ENCODE peak calls at places on chromosomes 12 and 14, in five cellular contexts. D is transverse colon, Y is A549, F is NT2/D1, H is HCT116. L is an unnamed sample.
A peak's percentile ranks its signal among the peaks of the same experiment; 100 is the strongest.

GRCh38 chr14:98015921-98016320 is 1218.7 kb downstream of the VRK1 start:
- DNase-seq in Y (no peak), H (no peak), D (no peak), F (no peak), L (no peak)

GRCh38 chr14:55733609-55734008 is 153.6 kb downstream of the KTN1 start:
- DNase-seq in F (no peak), Y (no peak), H (no peak), D (no peak), L (no peak)

GRCh38 chr14:30808576-30808975 is 65.8 kb upstream of the COCH start:
- DNase-seq in H (no peak), D (no peak), F (no peak), Y (no peak), L (no peak)

GRCh38 chr12:110796952-110797351 is 49.8 kb upstream of the CCDC63 start:
- DNase-seq in Y (no peak), F (no peak), H (peak; percentile 40), D (no peak), L (no peak)

GRCh38 chr12:47856094-47856493 is 36.4 kb upstream of the HDAC7 start:
- DNase-seq in D (no peak), Y (no peak), H (no peak), F (no peak), L (no peak)

GRCh38 chr12:115852054-115852453 is 425.4 kb downstream of the MED13L start:
- DNase-seq in F (no peak), D (no peak), Y (no peak), H (no peak), L (no peak)

GRCh38 chr12:99804715-99805114 is 157.2 kb downstream of the GARIN6 start:
- DNase-seq in D (no peak), H (no peak), Y (no peak), F (no peak), L (no peak)

GRCh38 chr14:55805250-55805649 is 225.2 kb downstream of the KTN1 start:
- DNase-seq in F (no peak), Y (no peak), D (no peak), H (no peak), L (no peak)

GRCh38 chr14:76922599-76922998 is 96.4 kb downstream of the LRRC74A start:
- DNase-seq in Y (no peak), H (no peak), D (no peak), F (no peak), L (no peak)

GRCh38 chr14:92577321-92577742 is 63.8 kb downstream of the RIN3 start:
- DNase-seq in F (no peak), H (no peak), D (no peak), Y (no peak), L (no peak)

GRCh38 chr12:98224584-98225221 is 290.7 kb upstream of the TMPO start:
- DNase-seq in D (no peak), F (no peak), H (no peak), Y (no peak), L (no peak)

GRCh38 chr14:42687421-42687820 is 1080.7 kb downstream of the LRFN5 start:
- DNase-seq in D (no peak), Y (no peak), H (no peak), F (peak; percentile 43), L (no peak)

GRCh38 chr14:24535737-24536136 is 27.7 kb upstream of the CMA1 start:
- DNase-seq in F (no peak), Y (no peak), D (no peak), H (no peak), L (no peak)

DNA sequence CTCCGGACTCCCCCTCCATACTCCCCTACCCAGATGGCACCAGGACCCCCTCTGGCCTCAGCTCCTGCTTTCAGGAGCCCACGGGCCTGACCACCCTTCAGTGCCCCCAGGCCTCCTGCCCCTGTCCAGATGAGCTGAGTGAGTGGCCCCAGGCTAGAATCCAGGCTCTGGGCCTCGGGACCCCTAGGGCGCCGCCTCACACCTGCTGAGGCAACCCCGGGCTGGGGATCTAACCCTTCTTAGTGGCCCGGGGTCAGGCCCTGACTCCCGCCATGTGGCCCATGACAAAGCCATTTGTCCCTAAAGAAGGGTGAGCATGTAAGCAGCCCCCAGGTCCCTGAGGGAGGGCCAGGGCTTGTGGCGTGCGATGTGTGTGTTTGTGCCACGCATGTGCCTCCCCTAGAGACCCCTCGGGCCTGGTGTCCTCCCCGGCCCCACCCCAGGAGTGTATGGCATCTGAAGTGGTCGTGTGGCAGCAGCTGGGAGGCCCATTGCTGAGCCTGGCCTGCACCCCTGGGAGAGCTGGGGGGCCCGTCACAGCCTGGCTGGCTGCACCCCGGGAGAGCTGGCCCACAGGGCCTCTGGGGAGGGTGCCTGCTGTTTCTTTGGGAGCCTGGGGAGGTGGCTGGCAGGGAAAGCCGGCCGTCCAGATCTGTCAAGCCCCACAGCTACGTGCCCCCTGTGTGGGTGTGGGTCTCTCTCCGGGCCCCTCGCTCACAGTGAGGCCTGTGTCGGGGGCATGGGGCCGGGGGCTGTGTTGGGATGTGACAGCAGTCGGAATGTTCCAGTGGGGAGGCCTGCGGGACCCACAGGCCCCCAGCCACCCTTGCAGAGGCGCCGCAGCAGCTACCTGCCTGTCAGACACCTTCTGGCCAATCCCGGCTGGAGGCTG is 7.8 kb downstream of the FBRSL1 start:
- DNase-seq in Y (no peak), H (no peak), F (no peak), D (no peak), L (no peak)
- H3K4me1 ChIP-seq in Y (peaks cover 19% of the 10 kb centered on the region), H (peaks cover 10% of the 10 kb centered on the region), F (peaks cover 52% of the 10 kb centered on the region), D (peaks cover 57% of the 10 kb centered on the region), L (peaks cover 69% of the 10 kb centered on the region)

GRCh38 chr12:66051361-66051760 is 79.2 kb downstream of the LLPH start:
- DNase-seq in F (no peak), H (no peak), D (no peak), Y (no peak), L (no peak)
- H3K4me1 ChIP-seq in F (no peaks in the 10 kb centered on the region), H (no peaks in the 10 kb centered on the region), D (peaks cover 5% of the 10 kb centered on the region), Y (peaks cover 25% of the 10 kb centered on the region), L (no peaks in the 10 kb centered on the region)

GRCh38 chr12:53234236-53234635 is 2.2 kb upstream of the RARG start:
- DNase-seq in F (no peak), D (peak; percentile 43), H (no peak), Y (no peak), L (no peak)
- H3K4me1 ChIP-seq in F (peaks cover 36% of the 10 kb centered on the region), D (peaks cover 41% of the 10 kb centered on the region), H (peaks cover 49% of the 10 kb centered on the region), Y (peaks cover 36% of the 10 kb centered on the region), L (peaks cover 63% of the 10 kb centered on the region)

DNA sequence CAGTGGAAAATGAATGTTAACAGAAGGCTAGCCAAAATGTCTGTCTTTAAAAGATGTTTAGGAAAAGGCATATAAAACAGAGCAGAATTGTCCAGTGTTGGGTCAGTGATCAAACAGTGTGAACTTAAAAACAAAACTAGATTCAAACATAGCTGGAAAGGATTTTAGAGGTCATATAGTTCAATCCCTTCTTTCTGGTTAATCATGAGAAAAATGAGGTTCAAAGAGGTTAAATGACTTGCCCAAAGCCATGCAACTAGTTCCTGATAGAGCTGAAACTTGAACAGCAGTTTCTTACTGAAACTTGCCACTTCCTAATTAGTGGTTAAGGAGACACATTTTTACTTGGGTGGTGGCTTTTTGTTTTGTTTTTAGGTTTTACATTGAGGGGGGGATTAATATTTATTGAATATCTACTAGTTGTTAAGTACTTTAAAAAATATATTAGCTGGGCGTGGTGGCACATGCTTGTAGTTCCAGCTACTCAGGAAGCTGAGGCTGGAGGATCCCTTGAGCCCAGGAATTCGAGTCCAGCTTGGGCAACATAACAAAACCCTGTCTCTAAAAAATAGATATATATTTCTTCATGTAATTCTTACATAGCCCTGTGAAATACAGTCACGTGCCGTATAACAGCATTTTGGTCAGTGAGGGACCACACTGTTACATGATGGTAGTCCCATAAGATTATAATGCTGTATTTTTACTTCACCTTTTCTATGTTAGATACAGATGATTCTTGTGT is 20.4 kb downstream of the ACVR1B start:
- DNase-seq in H (no peak), D (no peak), F (no peak), Y (no peak), L (no peak)
- H3K4me1 ChIP-seq in H (peaks cover 12% of the 10 kb centered on the region), D (peaks cover 57% of the 10 kb centered on the region), F (peaks cover 5% of the 10 kb centered on the region), Y (peaks cover 56% of the 10 kb centered on the region), L (peaks cover 62% of the 10 kb centered on the region)

GRCh38 chr12:125403145-125403789 is 338.0 kb downstream of the AACS start:
- DNase-seq in D (no peak), Y (no peak), F (peak; percentile 87), H (peak; percentile 44), L (no peak)
- H3K4me1 ChIP-seq in D (no peaks in the 10 kb centered on the region), Y (no peaks in the 10 kb centered on the region), F (peaks cover 2% of the 10 kb centered on the region), H (no peaks in the 10 kb centered on the region), L (no peaks in the 10 kb centered on the region)

GRCh38 chr12:46388427-46388992 is 15.9 kb upstream of the SLC38A2 start:
- DNase-seq in Y (no peak), H (no peak), D (no peak), F (no peak), L (no peak)

GRCh38 chr12:46389130-46389616 is 16.6 kb upstream of the SLC38A2 start:
- DNase-seq in Y (no peak), F (no peak), D (no peak), H (no peak), L (no peak)

GRCh38 chr12:46390881-46391280 is 18.3 kb upstream of the SLC38A2 start:
- DNase-seq in D (no peak), Y (no peak), F (no peak), H (no peak), L (no peak)

GRCh38 chr12:46390304-46390703 is 17.7 kb upstream of the SLC38A2 start:
- DNase-seq in Y (no peak), H (no peak), D (no peak), F (no peak), L (no peak)

GRCh38 chr12:46391630-46392029 is 19.1 kb upstream of the SLC38A2 start:
- DNase-seq in F (no peak), Y (no peak), H (no peak), D (no peak), L (no peak)
- H3K4me1 ChIP-seq in F (no peaks in the 10 kb centered on the region), Y (peaks cover 52% of the 10 kb centered on the region), H (peaks cover 36% of the 10 kb centered on the region), D (peaks cover 49% of the 10 kb centered on the region), L (peaks cover 11% of the 10 kb centered on the region)

DNA sequence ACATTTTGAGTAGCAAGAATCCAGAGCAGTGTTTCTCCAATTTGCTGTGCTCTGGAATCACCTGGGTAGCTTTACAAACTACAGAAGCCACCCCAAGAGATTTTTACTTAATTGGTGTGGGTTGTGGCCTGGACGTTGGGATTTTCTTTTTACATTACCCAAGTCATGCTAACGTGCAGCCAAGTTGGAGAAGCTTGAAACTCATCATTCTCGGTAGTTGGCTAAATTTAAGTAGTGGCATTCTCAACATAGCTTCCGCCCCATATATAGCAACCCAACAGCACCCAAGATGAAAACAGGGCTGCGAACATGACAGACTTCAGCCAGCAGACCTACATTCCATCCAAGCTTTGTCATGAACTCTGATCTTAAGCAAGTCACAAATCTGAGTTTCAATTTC is 25.0 kb downstream of the DAD1 start:
- DNase-seq in F (no peak), H (no peak), Y (no peak), D (no peak), L (no peak)
- H3K4me1 ChIP-seq in F (no peaks in the 10 kb centered on the region), H (peaks cover 2% of the 10 kb centered on the region), Y (peaks cover 3% of the 10 kb centered on the region), D (peaks cover 64% of the 10 kb centered on the region), L (peaks cover 99% of the 10 kb centered on the region)

DNA sequence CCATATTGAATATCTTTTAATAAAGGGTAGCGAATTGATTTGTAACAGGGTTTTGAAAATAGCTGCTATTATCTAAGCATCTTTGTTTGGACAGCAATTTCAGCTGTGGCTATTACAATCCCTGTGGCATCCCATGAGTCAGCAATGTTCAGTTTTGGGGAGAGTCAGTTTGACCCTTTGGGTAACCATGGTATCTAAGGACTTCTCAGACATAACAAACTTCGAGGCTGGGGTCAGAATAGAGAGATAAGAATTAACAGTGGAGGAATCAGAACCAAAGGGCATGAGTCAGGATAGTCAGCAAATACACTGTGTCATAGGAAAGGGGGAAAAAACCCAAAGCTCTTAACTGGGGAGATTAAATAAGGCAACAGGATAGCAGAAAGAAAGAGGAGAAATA is 11.7 kb upstream of the PTHLH start:
- DNase-seq in H (no peak), F (no peak), Y (peak; percentile 60), D (no peak), L (no peak)
- H3K4me1 ChIP-seq in H (no peaks in the 10 kb centered on the region), F (no peaks in the 10 kb centered on the region), Y (peaks cover 38% of the 10 kb centered on the region), D (no peaks in the 10 kb centered on the region), L (no peaks in the 10 kb centered on the region)

L was measured in CD8-positive, alpha-beta memory T cell.